ENCODE peak calls at places on chromosomes 13 and 19, in nine cellular contexts. A is germinal center; P is AG09319; O is stimulated activated CD4-positive, alpha-beta T cell treated with anti-CD3 and anti-CD28 coated beads, Interleukin-1b, Interleukin-23, amount 100 ng/mL, for 1 hour; E is activated effector memory CD4-positive, alpha-beta T cell treated with Interleukin-2 at 50 U/mL for 16 hours; V is neural crest cell; Y is stimulated activated CD8-positive, alpha-beta memory T cell treated with anti-CD3 and anti-CD28 coated beads, Interleukin-2, amount 100 ng/mL, for 1 hour; F is bronchial epithelial cell; Q is stomach. N is an unnamed sample.
A peak's percentile ranks its signal among the peaks of the same experiment; 100 is the strongest.

GRCh38 chr13:68173111-68173510 is 943.0 kb upstream of the PCDH9 start:
- DNase-seq in A (no peak), P (no peak), O (no peak), E (no peak), V (no peak), Y (no peak), F (peak; percentile 41), Q (no peak), N (no peak)

GRCh38 chr13:23060972-23061371 is 119.8 kb upstream of the SGCG start:
- DNase-seq in A (no peak), P (no peak), O (no peak), E (no peak), V (no peak), Y (no peak), F (no peak), Q (no peak), N (no peak)

GRCh38 chr19:20079487-20079886 is 1.7 kb downstream of the ZNF90 start:
- DNase-seq in A (no peak), P (no peak), O (no peak), E (no peak), V (no peak), Y (no peak), F (no peak), Q (no peak), N (no peak)

GRCh38 chr13:110116072-110116487 is 190.9 kb downstream of the COL4A1 start:
- DNase-seq in A (peak; percentile 70), P (no peak), O (no peak), E (no peak), V (peak; percentile 73), Y (no peak), F (peak; percentile 42), Q (peak; percentile 75), N (no peak)

GRCh38 chr13:49124693-49125304 is 95.3 kb upstream of the MLNR start:
- DNase-seq in A (no peak), P (no peak), O (no peak), E (no peak), V (no peak), Y (no peak), F (no peak), Q (no peak), N (no peak)

GRCh38 chr19:45883881-45884681 is 1.9 kb downstream of the IRF2BP1 start:
- DNase-seq in A (no peak), P (no peak), O (no peak), E (no peak), V (no peak), Y (no peak), F (no peak), Q (peak; percentile 43), N (no peak)

GRCh38 chr13:97221491-97221890 is 642 bp upstream of the MBNL2 start:
- DNase-seq in A (no peak), P (no peak), O (no peak), E (no peak), V (no peak), Y (no peak), F (no peak), Q (no peak), N (no peak)

GRCh38 chr19:50173144-50173543 is 10.1 kb upstream of the IZUMO2 start:
- DNase-seq in A (no peak), P (no peak), O (no peak), E (no peak), V (no peak), Y (no peak), F (no peak), Q (peak; percentile 39), N (no peak)

GRCh38 chr13:32216281-32216680 is 98.9 kb downstream of the ZAR1L start:
- DNase-seq in A (no peak), P (no peak), O (no peak), E (no peak), V (no peak), Y (no peak), F (no peak), Q (no peak), N (no peak)

GRCh38 chr13:80199067-80199466 is 141.9 kb downstream of the SPRY2 start:
- DNase-seq in A (no peak), P (no peak), O (no peak), E (no peak), V (no peak), Y (no peak), F (no peak), Q (no peak), N (no peak)

GRCh38 chr19:31054430-31054829 is 294.8 kb downstream of the TSHZ3 start:
- DNase-seq in A (no peak), P (peak; percentile 23), O (no peak), E (peak; percentile 6), V (no peak), Y (no peak), F (peak; percentile 58), Q (peak; percentile 26), N (no peak)

GRCh38 chr19:6064016-6064702 is 46.1 kb downstream of the RFX2 start:
- DNase-seq in A (no peak), P (no peak), O (no peak), E (no peak), V (no peak), Y (no peak), F (peak; percentile 39), Q (no peak), N (no peak)

GRCh38 chr19:7559102-7559501 is 23.6 kb downstream of the PNPLA6 start:
- DNase-seq in A (no peak), P (no peak), O (no peak), E (no peak), V (no peak), Y (no peak), F (no peak), Q (no peak), N (peak; percentile 11)

GRCh38 chr13:101660711-101661110 is 208.2 kb downstream of the ITGBL1 start:
- DNase-seq in A (no peak), P (no peak), O (no peak), E (no peak), V (no peak), Y (no peak), F (no peak), Q (no peak), N (no peak)

GRCh38 chr19:5191091-5191490 is 149.5 kb downstream of the PTPRS start:
- DNase-seq in A (no peak), P (no peak), O (no peak), E (no peak), V (no peak), Y (no peak), F (no peak), Q (no peak), N (no peak)

GRCh38 chr19:14434543-14435319 is 1.6 kb downstream of the PKN1 start:
- DNase-seq in A (no peak), P (no peak), O (no peak), E (no peak), V (no peak), Y (no peak), F (peak; percentile 46), Q (peak; percentile 71), N (no peak)

GRCh38 chr13:61795580-61795979 is 379.9 kb upstream of the PCDH20 start:
- DNase-seq in A (no peak), P (no peak), O (no peak), E (no peak), V (no peak), Y (no peak), F (peak; percentile 54), Q (no peak), N (no peak)

GRCh38 chr13:73224708-73225107 is 165.9 kb downstream of the KLF5 start:
- DNase-seq in A (no peak), P (no peak), O (no peak), E (no peak), V (no peak), Y (no peak), F (peak; percentile 69), Q (no peak), N (no peak)

GRCh38 chr13:112619730-112620639 is 32.0 kb upstream of the TUBGCP3 start:
- DNase-seq in A (no peak), P (no peak), O (no peak), E (no peak), V (peak; percentile 49), Y (no peak), F (peak; percentile 55), Q (no peak), N (no peak)